ENCODE peak calls at places on chromosome 15, in four cellular contexts. J is iPS-NIHi11, U is HFF-Myc, N is body of pancreas. K is an unnamed sample.

GRCh38 chr15:78193731-78194567 is 40.4 kb downstream of the ACSBG1 start:
- DNase-seq in J (no peak), N (no peak), U (no peak), K (peak; percentile 50)

GRCh38 chr15:86021281-86022264 is 58.1 kb upstream of the AGBL1 start:
- DNase-seq in U (no peak), J (no peak), N (peak; percentile 11), K (peak; percentile 85)

GRCh38 chr15:33195283-33195682 is 769 bp upstream of the FMN1 start:
- DNase-seq in U (no peak), J (no peak), N (no peak), K (no peak)

GRCh38 chr15:89186798-89187197 is 34.6 kb downstream of the RLBP1 start:
- DNase-seq in N (no peak), U (no peak), J (no peak), K (no peak)

GRCh38 chr15:70344666-70345065 is 246.9 kb upstream of the TLE3 start:
- DNase-seq in U (no peak), N (peak; percentile 77), J (no peak), K (peak; percentile 49)

GRCh38 chr15:58731756-58732535 is 17.6 kb downstream of the ADAM10 start:
- DNase-seq in U (peak; percentile 41), J (no peak), N (no peak), K (peak; percentile 96)

GRCh38 chr15:39580630-39581500 is at the start of gene THBS1:
- DNase-seq in J (peak; percentile 90), U (peak; percentile 78), N (peak; percentile 76), K (peak; percentile 99)

GRCh38 chr15:91889143-91889815 is 35.8 kb downstream of the SLCO3A1 start:
- DNase-seq in J (no peak), U (no peak), N (no peak), K (peak; percentile 61)

GRCh38 chr15:70902105-70902504 is 9.5 kb downstream of the LRRC49 start:
- DNase-seq in U (peak; percentile 54), J (no peak), N (no peak), K (peak; percentile 79)

GRCh38 chr15:44075535-44075934 is 119.5 kb downstream of the FRMD5 start:
- DNase-seq in U (no peak), J (no peak), N (no peak), K (no peak)

GRCh38 chr15:75067123-75067854 is 43.9 kb downstream of the PPCDC start:
- DNase-seq in N (no peak), U (no peak), J (no peak), K (no peak)

GRCh38 chr15:63513271-63513670 is 8.9 kb downstream of the USP3 start:
- DNase-seq in J (no peak), U (no peak), N (no peak), K (no peak)

GRCh38 chr15:88704791-88705768 is 66.3 kb downstream of the ISG20 start:
- DNase-seq in U (no peak), N (peak; percentile 30), J (peak; percentile 74), K (peak; percentile 56)

GRCh38 chr15:46616033-46616432 is 981.2 kb downstream of the SQOR start:
- DNase-seq in N (no peak), J (no peak), U (no peak), K (no peak)

GRCh38 chr15:87730706-87731105 is 525.8 kb downstream of the NTRK3 start:
- DNase-seq in U (no peak), J (no peak), N (no peak), K (no peak)

GRCh38 chr15:52783191-52783829 is 6.8 kb downstream of the ONECUT1 start:
- DNase-seq in J (peak; percentile 79), U (no peak), N (peak; percentile 81), K (peak; percentile 82)

GRCh38 chr15:44340410-44340809 is 51.9 kb downstream of the GOLM2 start:
- DNase-seq in J (peak; percentile 8), N (peak; percentile 9), U (peak; percentile 45), K (no peak)

GRCh38 chr15:63852407-63852806 is 18.7 kb upstream of the HERC1 start:
- DNase-seq in J (no peak), U (no peak), N (no peak), K (no peak)

GRCh38 chr15:79403501-79403900 is 28.6 kb upstream of the MINAR1 start:
- DNase-seq in J (no peak), U (no peak), N (no peak), K (no peak)

GRCh38 chr15:55434989-55435825 is 26.9 kb downstream of the PIERCE2 start:
- DNase-seq in N (no peak), J (peak; percentile 45), U (peak; percentile 31), K (no peak)

GRCh38 chr15:40754574-40754882 is 526 bp downstream of the RMDN3 start:
- DNase-seq in N (peak; percentile 46), J (peak; percentile 40), U (no peak), K (peak; percentile 66)

GRCh38 chr15:90060797-90061196 is 41.5 kb downstream of the IDH2 start:
- DNase-seq in U (no peak), J (no peak), N (peak; percentile 37), K (no peak)

GRCh38 chr15:74314897-74315438 is 52.5 kb downstream of the CYP11A1 start:
- DNase-seq in U (no peak), N (no peak), J (no peak), K (no peak)

GRCh38 chr15:28885630-28886430 is at the start of gene APBA2:
- DNase-seq in U (no peak), J (peak; percentile 84), N (peak; percentile 64), K (peak; percentile 69)

GRCh38 chr15:65390447-65390846 is 12.6 kb upstream of the IGDCC3 start:
- DNase-seq in U (no peak), N (no peak), J (no peak), K (no peak)

GRCh38 chr15:63487076-63487757 is 17.2 kb upstream of the USP3 start:
- DNase-seq in N (peak; percentile 93), J (peak; percentile 88), U (no peak), K (peak; percentile 91)

GRCh38 chr15:66275352-66275751 is 18.0 kb upstream of the DIS3L start:
- DNase-seq in N (no peak), J (no peak), U (no peak), K (no peak)

GRCh38 chr15:42796955-42797779 is 60.2 kb upstream of the CDAN1 start:
- DNase-seq in J (no peak), U (no peak), N (no peak), K (no peak)

GRCh38 chr15:25693321-25694237 is 169.5 kb downstream of the ATP10A start:
- DNase-seq in U (no peak), N (peak; percentile 15), J (peak; percentile 69), K (peak; percentile 67)

GRCh38 chr15:58314593-58315216 is 117.1 kb upstream of the LIPC start:
- DNase-seq in U (no peak), N (no peak), J (no peak), K (no peak)

GRCh38 chr15:64478863-64479262 is 18.5 kb downstream of the ZNF609 start:
- DNase-seq in J (no peak), U (no peak), N (no peak), K (no peak)

GRCh38 chr15:59138243-59138642 is 33.3 kb downstream of the CCNB2 start:
- DNase-seq in J (peak; percentile 87), U (no peak), N (peak; percentile 59), K (peak; percentile 88)

GRCh38 chr15:95499397-95499796 is 831.1 kb upstream of the NR2F2 start:
- DNase-seq in N (no peak), J (no peak), U (no peak), K (no peak)

GRCh38 chr15:31352911-31353811 is 26.5 kb downstream of the KLF13 start:
- DNase-seq in N (peak; percentile 70), J (no peak), U (no peak), K (no peak)

GRCh38 chr15:91472316-91472756 is 372.3 kb downstream of the SV2B start:
- DNase-seq in J (no peak), U (no peak), N (no peak), K (no peak)

GRCh38 chr15:88649286-88649733 is 10.5 kb downstream of the ISG20 start:
- DNase-seq in U (peak; percentile 74), N (no peak), J (no peak), K (peak; percentile 93)

GRCh38 chr15:90870354-90871096 is 2.1 kb downstream of the FURIN start:
- DNase-seq in N (no peak), U (no peak), J (no peak), K (no peak)

K was measured in islet precursor cell.